ENCODE peak calls at places on chromosomes 7 and 10, in five cellular contexts. Z is choroid plexus epithelial cell, O is GM23338, R is mucosa of descending colon, W is coronary artery. D is an unnamed sample.

GRCh38 chr10:3407208-3407607 is 234.6 kb upstream of the PITRM1 start:
- DNase-seq in Z (peak), O (no peak), R (no peak), W (no peak), D (no peak)

GRCh38 chr7:83693281-83693680 is 44.3 kb upstream of the SEMA3E start:
- DNase-seq in Z (no peak), O (peak), R (no peak), W (no peak), D (no peak)

GRCh38 chr7:37411444-37412034 is 37.1 kb downstream of the ELMO1 start:
- DNase-seq in Z (no peak), O (no peak), R (no peak), W (no peak), D (no peak)

GRCh38 chr10:72846225-72846624 is 47.3 kb upstream of the OIT3 start:
- DNase-seq in Z (peak), O (no peak), R (no peak), W (no peak), D (peak)

GRCh38 chr10:99775850-99776249 is 6.6 kb upstream of the ABCC2 start:
- DNase-seq in Z (peak), O (no peak), R (no peak), W (no peak), D (peak)

GRCh38 chr7:117158941-117159705 is 163.7 kb downstream of the WNT2 start:
- DNase-seq in Z (peak), O (no peak), R (no peak), W (no peak), D (no peak)

GRCh38 chr7:156437021-156437614 is 203.5 kb upstream of the RNF32 start:
- DNase-seq in Z (no peak), O (no peak), R (no peak), W (no peak), D (no peak)

GRCh38 chr10:14302035-14302434 is 28.7 kb downstream of the FRMD4A start:
- DNase-seq in Z (peak), O (peak), R (no peak), W (no peak), D (no peak)

GRCh38 chr7:152723364-152723763 is 36.2 kb upstream of the ACTR3B start:
- DNase-seq in Z (no peak), O (no peak), R (no peak), W (no peak), D (no peak)

GRCh38 chr7:158402471-158402870 is 185.2 kb downstream of the PTPRN2 start:
- DNase-seq in Z (no peak), O (no peak), R (no peak), W (no peak), D (no peak)

GRCh38 chr10:74585231-74586087 is 240.9 kb upstream of the KAT6B start:
- DNase-seq in Z (peak), O (no peak), R (no peak), W (no peak), D (peak)

GRCh38 chr10:43124574-43125273 is 13.5 kb upstream of the CSGALNACT2 start:
- DNase-seq in Z (no peak), O (no peak), R (no peak), W (peak), D (no peak)

GRCh38 chr7:133290676-133291332 is 37.9 kb downstream of the EXOC4 start:
- DNase-seq in Z (no peak), O (no peak), R (no peak), W (no peak), D (no peak)

GRCh38 chr10:116460219-116460618 is 32.6 kb downstream of the PNLIPRP3 start:
- DNase-seq in Z (no peak), O (no peak), R (no peak), W (no peak), D (no peak)

GRCh38 chr7:152931583-152931982 is 172.0 kb downstream of the ACTR3B start:
- DNase-seq in Z (no peak), O (no peak), R (no peak), W (no peak), D (no peak)

GRCh38 chr10:121185816-121186215 is 334.7 kb downstream of the WDR11 start:
- DNase-seq in Z (no peak), O (no peak), R (no peak), W (no peak), D (no peak)

GRCh38 chr7:98678215-98678614 is 61.1 kb downstream of the NPTX2 start:
- DNase-seq in Z (no peak), O (no peak), R (no peak), W (no peak), D (no peak)
- TF ChIP-seq CTCF in Z (no peak), O (no peak), R (no peak), W (no peak), D (no peak)

DNA sequence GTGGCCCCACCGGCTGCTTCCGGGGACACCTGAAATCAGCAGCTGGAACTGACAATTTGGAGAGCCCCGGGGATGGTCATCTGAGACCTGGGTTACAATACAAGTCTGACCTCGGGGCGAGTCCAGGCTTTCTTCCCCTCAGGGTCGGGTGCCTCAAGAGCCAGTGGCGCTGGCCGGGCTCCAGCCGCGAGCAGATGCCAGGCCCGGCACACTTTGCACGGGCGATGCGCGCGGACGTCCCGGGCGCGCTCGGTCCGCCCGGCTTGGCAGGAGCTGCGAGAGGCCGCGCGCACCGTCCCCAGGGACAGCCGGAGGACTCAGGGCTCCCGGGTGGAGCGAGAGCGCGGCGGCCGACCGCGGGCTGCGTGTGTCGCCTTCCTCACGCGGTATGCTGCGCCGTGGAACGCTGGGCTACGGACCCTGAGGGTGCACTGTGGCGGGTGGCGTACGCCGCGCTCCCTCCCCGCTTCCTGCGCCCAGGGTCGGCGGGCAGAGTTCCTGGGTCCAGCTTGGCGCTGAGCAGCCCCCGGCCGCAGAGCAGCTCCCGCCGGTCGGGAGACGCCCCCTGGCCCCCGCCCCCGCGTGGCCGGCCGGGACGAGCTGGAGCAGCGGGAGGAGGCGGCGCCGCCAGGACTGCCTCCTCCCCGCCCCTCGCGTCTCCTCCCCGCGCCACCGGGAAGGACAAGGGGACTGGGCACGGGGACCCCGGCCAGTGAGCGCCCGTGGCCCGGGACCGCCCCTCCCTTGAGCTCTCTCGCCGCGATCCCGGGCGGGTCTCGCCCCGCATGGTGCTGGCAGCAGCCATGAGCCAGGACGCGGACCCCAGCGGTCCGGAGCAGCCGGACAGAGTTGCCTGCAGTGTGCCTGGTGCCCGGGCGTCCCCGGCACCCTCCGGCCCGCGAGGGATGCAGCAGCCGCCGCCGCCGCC is at the start of gene RBM20:
- DNase-seq in Z (no peak), O (peak), R (peak), W (no peak), D (no peak)
- H3K4me3 ChIP-seq in Z (peak), O (peak), R (no peak), W (peak), D (peak)

DNA sequence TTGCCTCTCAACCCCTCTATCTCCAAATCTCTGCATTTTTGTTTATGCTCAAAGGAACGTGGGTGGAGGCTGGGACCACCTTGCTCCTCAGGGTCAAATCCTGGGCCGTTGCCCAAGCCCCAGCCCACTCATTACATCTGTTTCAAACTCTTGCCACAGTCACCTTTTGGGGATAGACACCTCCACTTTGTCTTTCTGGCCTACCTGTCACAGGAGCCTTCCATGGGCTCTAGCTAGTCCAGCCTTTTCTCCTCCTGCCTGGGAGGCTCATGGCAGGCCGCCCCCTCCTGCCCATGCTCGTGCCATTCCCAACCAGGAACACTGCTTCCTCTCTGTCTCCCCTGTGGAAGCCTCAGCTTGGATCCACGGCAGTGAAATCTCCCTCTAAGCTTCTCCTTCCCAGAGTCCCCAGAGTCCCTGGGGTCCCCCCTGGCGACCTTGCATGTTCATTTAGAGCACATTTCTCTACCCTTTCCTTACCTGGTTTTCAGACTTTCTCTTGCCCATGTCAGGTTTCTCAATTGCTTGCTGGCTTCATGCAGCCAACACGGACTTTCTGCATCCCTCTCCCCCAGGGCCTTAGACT is 2.5 kb upstream of the ADAMTS14 start:
- DNase-seq in Z (no peak), O (no peak), R (no peak), W (no peak), D (no peak)
- TF ChIP-seq CTCF in Z (no peak), O (no peak), R (no peak), W (no peak), D (no peak)

GRCh38 chr7:23467281-23467680 is 3.0 kb downstream of the IGF2BP3 start:
- DNase-seq in Z (peak), O (peak), R (no peak), W (no peak), D (no peak)
- H3K4me3 ChIP-seq in Z (peak), O (peak), R (no peak), W (no peak), D (peak)

GRCh38 chr7:144454256-144455039 is 51.0 kb upstream of the NOBOX start:
- DNase-seq in Z (peak), O (peak), R (no peak), W (no peak), D (no peak)
- TF ChIP-seq CTCF in Z (peak), O (peak), R (no peak), W (no peak), D (peak)